ENCODE peak calls at places on chromosomes 13 and 19, in eight cellular contexts. R is CD8-positive, alpha-beta T cell; F is IMR-90; U is left lung; I is heart right ventricle; E is choroid plexus epithelial cell; W is HFF-Myc; C is AG04450. T is an unnamed sample.

GRCh38 chr19:49168421-49168820 is 10.8 kb downstream of the TRPM4 start:
- DNase-seq in R (no peak), F (no peak), U (no peak), I (no peak), E (no peak), W (no peak), C (no peak), T (no peak)

GRCh38 chr13:41588899-41589298 is 131.5 kb downstream of the RGCC start:
- DNase-seq in R (no peak), F (peak), U (no peak), I (no peak), E (peak), W (peak), C (peak), T (peak)

GRCh38 chr19:48466571-48467325 is 2.4 kb upstream of the CYTH2 start:
- DNase-seq in R (no peak), F (peak), U (no peak), I (no peak), E (peak), W (no peak), C (peak), T (peak)

GRCh38 chr19:17376935-17377600 is at the start of gene PLVAP:
- DNase-seq in R (no peak), F (no peak), U (no peak), I (peak), E (no peak), W (no peak), C (no peak), T (no peak)

GRCh38 chr19:38869836-38870607 is 8.1 kb downstream of the RINL start:
- DNase-seq in R (peak), F (peak), U (peak), I (peak), E (peak), W (peak), C (no peak), T (no peak)

GRCh38 chr19:17803264-17803896 is 8.4 kb downstream of the B3GNT3 start:
- DNase-seq in R (peak), F (no peak), U (peak), I (peak), E (no peak), W (no peak), C (no peak), T (no peak)

GRCh38 chr19:51144482-51145045 is 2.5 kb downstream of the SIGLEC7 start:
- DNase-seq in R (no peak), F (no peak), U (no peak), I (no peak), E (no peak), W (no peak), C (no peak), T (no peak)

GRCh38 chr19:7720351-7720750 is 11.6 kb downstream of the CLEC4G start:
- DNase-seq in R (no peak), F (no peak), U (no peak), I (no peak), E (no peak), W (no peak), C (no peak), T (no peak)

GRCh38 chr13:76231522-76232167 is 595.5 kb downstream of the LMO7 start:
- DNase-seq in R (no peak), F (no peak), U (no peak), I (no peak), E (no peak), W (no peak), C (no peak), T (no peak)

GRCh38 chr13:26867451-26868067 is 107.0 kb upstream of the GPR12 start:
- DNase-seq in R (no peak), F (peak), U (no peak), I (no peak), E (peak), W (peak), C (no peak), T (no peak)

GRCh38 chr13:50990540-50991506 is 81.2 kb downstream of the RNASEH2B start:
- DNase-seq in R (no peak), F (peak), U (peak), I (no peak), E (peak), W (peak), C (peak), T (peak)

GRCh38 chr13:112693831-112694497 is 4.1 kb downstream of the ATP11A start:
- DNase-seq in R (no peak), F (peak), U (peak), I (no peak), E (peak), W (no peak), C (peak), T (peak)

GRCh38 chr19:39934584-39935233 is at the start of gene FCGBP:
- DNase-seq in R (no peak), F (no peak), U (no peak), I (no peak), E (no peak), W (no peak), C (no peak), T (no peak)

GRCh38 chr19:44845286-44845611 is 848 bp upstream of the NECTIN2 start:
- DNase-seq in R (no peak), F (no peak), U (peak), I (peak), E (no peak), W (no peak), C (no peak), T (no peak)

GRCh38 chr13:24254151-24254810 is 55.1 kb upstream of the C1QTNF9 start:
- DNase-seq in R (peak), F (no peak), U (peak), I (no peak), E (peak), W (no peak), C (peak), T (no peak)

GRCh38 chr13:24615911-24616472 is 64.2 kb upstream of the ATP12A start:
- DNase-seq in R (no peak), F (no peak), U (no peak), I (no peak), E (no peak), W (no peak), C (no peak), T (no peak)

GRCh38 chr13:80679423-80679822 is 338.5 kb upstream of the SPRY2 start:
- DNase-seq in R (no peak), F (no peak), U (no peak), I (no peak), E (no peak), W (no peak), C (no peak), T (no peak)

GRCh38 chr13:25768726-25769270 is 283.0 kb downstream of the SHISA2 start:
- DNase-seq in R (no peak), F (no peak), U (no peak), I (no peak), E (peak), W (no peak), C (no peak), T (no peak)

GRCh38 chr19:24086974-24087595 is at the start of gene ZNF254:
- DNase-seq in R (peak), F (peak), U (peak), I (peak), E (peak), W (peak), C (peak), T (peak)

GRCh38 chr13:22027561-22027960 is 356.7 kb downstream of the FGF9 start:
- DNase-seq in R (no peak), F (no peak), U (no peak), I (no peak), E (no peak), W (no peak), C (no peak), T (no peak)

GRCh38 chr13:42720116-42720857 is 61.1 kb upstream of the FAM216B start:
- DNase-seq in R (no peak), F (peak), U (peak), I (no peak), E (peak), W (peak), C (peak), T (peak)

GRCh38 chr19:29410974-29411615 is 114.7 kb upstream of the VSTM2B start:
- DNase-seq in R (no peak), F (no peak), U (no peak), I (no peak), E (no peak), W (no peak), C (no peak), T (no peak)

GRCh38 chr13:56247692-56248091 is 893.0 kb upstream of the PRR20A start:
- DNase-seq in R (no peak), F (no peak), U (no peak), I (no peak), E (no peak), W (no peak), C (no peak), T (no peak)

GRCh38 chr13:31374682-31375081 is 174.9 kb downstream of the B3GLCT start:
- DNase-seq in R (no peak), F (no peak), U (no peak), I (no peak), E (no peak), W (no peak), C (no peak), T (no peak)

GRCh38 chr19:58428617-58429016 is 11.3 kb downstream of the ZNF132 start:
- DNase-seq in R (no peak), F (no peak), U (no peak), I (no peak), E (no peak), W (no peak), C (no peak), T (no peak)

GRCh38 chr19:3471954-3472655 is 8.2 kb downstream of the SMIM24 start:
- DNase-seq in R (no peak), F (no peak), U (no peak), I (peak), E (no peak), W (no peak), C (no peak), T (no peak)

GRCh38 chr13:24692541-24692940 is 12.3 kb downstream of the ATP12A start:
- DNase-seq in R (no peak), F (peak), U (no peak), I (no peak), E (peak), W (no peak), C (no peak), T (peak)

GRCh38 chr13:89925107-89925506 is 1422.4 kb upstream of the MIR17HG start:
- DNase-seq in R (no peak), F (peak), U (no peak), I (no peak), E (peak), W (no peak), C (no peak), T (no peak)

GRCh38 chr19:38111898-38112297 is 112.1 kb downstream of the DPF1 start:
- DNase-seq in R (no peak), F (no peak), U (no peak), I (no peak), E (no peak), W (no peak), C (no peak), T (no peak)

GRCh38 chr19:41746593-41747227 is 8.6 kb upstream of the CEACAM6 start:
- DNase-seq in R (peak), F (peak), U (peak), I (no peak), E (peak), W (peak), C (no peak), T (peak)

GRCh38 chr19:49818691-49819331 is 722 bp downstream of the MED25 start:
- DNase-seq in R (no peak), F (no peak), U (no peak), I (no peak), E (no peak), W (no peak), C (no peak), T (no peak)

GRCh38 chr13:110283661-110284516 is 23.1 kb downstream of the COL4A1 start:
- DNase-seq in R (no peak), F (peak), U (no peak), I (no peak), E (no peak), W (no peak), C (no peak), T (no peak)

GRCh38 chr13:58935689-58936088 is 1228.0 kb downstream of the DIAPH3 start:
- DNase-seq in R (no peak), F (no peak), U (no peak), I (no peak), E (no peak), W (no peak), C (no peak), T (no peak)

GRCh38 chr19:7970716-7971448 is 27.4 kb upstream of the TIMM44 start:
- DNase-seq in R (no peak), F (peak), U (no peak), I (no peak), E (peak), W (no peak), C (no peak), T (no peak)

GRCh38 chr13:113122571-113123225 is at the start of gene F10:
- DNase-seq in R (no peak), F (peak), U (peak), I (peak), E (peak), W (no peak), C (peak), T (peak)

GRCh38 chr19:35117791-35118190 is 2.2 kb downstream of the FXYD3 start:
- DNase-seq in R (no peak), F (no peak), U (no peak), I (no peak), E (no peak), W (no peak), C (no peak), T (no peak)
- TF ChIP-seq CTCF in R (no peak), F (no peak), U (no peak), I (no peak), E (no peak), W (no peak), C (no peak), T (no peak)

GRCh38 chr19:10353793-10354391 is 14.5 kb upstream of the ICAM3 start:
- DNase-seq in R (no peak), F (peak), U (no peak), I (peak), E (peak), W (no peak), C (no peak), T (no peak)
- H3K4me3 ChIP-seq in R (no peak), F (no peak), U (no peak), I (peak), E (no peak), W (no peak), C (no peak), T (no peak)

DNA sequence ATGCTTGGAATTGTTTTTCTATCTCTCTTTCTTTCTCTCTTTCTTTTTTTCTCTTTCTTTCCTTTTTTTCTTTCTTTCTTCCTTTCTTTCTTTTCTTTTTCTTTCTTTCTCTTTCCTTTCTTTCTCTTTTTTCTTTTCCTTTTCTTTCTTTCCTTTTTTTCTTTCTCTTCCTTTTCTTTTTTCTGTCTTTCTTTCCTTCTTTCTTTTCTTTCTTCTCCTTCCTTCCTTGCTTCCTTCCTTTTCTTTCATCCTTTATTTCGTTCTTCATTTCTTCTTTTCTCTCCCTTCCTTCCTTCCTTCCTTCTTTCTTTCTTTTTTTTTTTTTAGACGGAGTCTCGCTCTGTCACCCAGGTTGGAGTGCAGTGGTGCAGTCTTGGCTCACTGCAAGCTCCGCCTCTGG is 1.9 kb upstream of the MEX3D start:
- DNase-seq in R (no peak), F (no peak), U (no peak), I (no peak), E (no peak), W (no peak), C (no peak), T (no peak)
- TF ChIP-seq CTCF in R (no peak), F (no peak), U (no peak), I (no peak), E (no peak), W (no peak), C (no peak), T (no peak)

GRCh38 chr13:49220856-49221614 is 897 bp downstream of the MLNR start:
- DNase-seq in R (no peak), F (peak), U (no peak), I (peak), E (peak), W (no peak), C (no peak), T (no peak)
- H3K4me3 ChIP-seq in R (peak), F (peak), U (peak), I (peak), E (peak), W (no peak), C (peak), T (no peak)

DNA sequence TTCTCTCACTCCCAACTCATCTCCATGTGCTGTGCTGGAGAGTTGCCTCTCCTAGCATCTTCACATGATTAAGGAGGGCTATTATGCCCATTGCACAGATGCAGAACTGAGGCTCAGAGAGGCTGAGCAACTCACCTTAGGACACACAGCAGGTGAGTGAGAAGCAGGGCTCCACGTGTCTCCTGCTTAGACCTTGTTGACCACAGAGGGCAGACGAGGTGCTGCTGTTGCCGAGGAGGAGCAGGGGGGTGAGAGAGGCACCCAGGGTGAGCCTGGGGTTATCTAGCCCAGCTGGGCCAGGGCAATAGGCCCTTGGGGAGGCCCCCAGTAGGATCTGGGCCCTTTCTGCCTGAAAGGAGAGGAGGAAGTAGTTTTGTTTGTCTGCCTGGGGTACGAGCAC is 2.4 kb upstream of the HSH2D start:
- DNase-seq in R (no peak), F (no peak), U (no peak), I (no peak), E (no peak), W (no peak), C (no peak), T (no peak)
- TF ChIP-seq CTCF in R (no peak), F (no peak), U (no peak), I (no peak), E (no peak), W (no peak), C (no peak), T (no peak)

GRCh38 chr13:95676100-95676774 is 702 bp upstream of the DNAJC3 start:
- DNase-seq in R (peak), F (peak), U (no peak), I (no peak), E (peak), W (no peak), C (no peak), T (peak)

GRCh38 chr13:95679722-95680121 is 2.8 kb downstream of the DNAJC3 start:
- DNase-seq in R (no peak), F (no peak), U (no peak), I (no peak), E (no peak), W (no peak), C (no peak), T (no peak)

GRCh38 chr13:95676775-95677563 is at the start of gene DNAJC3:
- DNase-seq in R (peak), F (peak), U (peak), I (peak), E (peak), W (peak), C (peak), T (peak)

GRCh38 chr13:95677564-95678386 is 836 bp downstream of the DNAJC3 start:
- DNase-seq in R (no peak), F (peak), U (peak), I (no peak), E (peak), W (no peak), C (no peak), T (no peak)

GRCh38 chr13:95678967-95679366 is 2.0 kb downstream of the DNAJC3 start:
- DNase-seq in R (no peak), F (no peak), U (no peak), I (no peak), E (no peak), W (no peak), C (no peak), T (no peak)
- H3K4me3 ChIP-seq in R (no peak), F (no peak), U (no peak), I (peak), E (peak), W (peak), C (peak), T (no peak)

GRCh38 chr13:47081850-47082249 is 185.0 kb upstream of the HTR2A start:
- DNase-seq in R (no peak), F (no peak), U (no peak), I (no peak), E (no peak), W (no peak), C (no peak), T (no peak)
- TF ChIP-seq CTCF in R (no peak), F (no peak), U (no peak), I (no peak), E (no peak), W (no peak), C (no peak), T (no peak)

T was measured in AG09309.